ENCODE peak calls at places on chromosomes 7 and 10, in seven cellular contexts. D is HCT116, P is ovary, Y is IMR-90, I is fibroblast of lung, C is WERI-Rb-1, R is Peyer's patch. Z is an unnamed sample. For H3K36me3, the result is how much of the 10 kb centered on the place peaks cover.

GRCh38 chr7:95599069-95599468 is 2.8 kb upstream of the PDK4 start:
- DNase-seq in D (no peak), P (no peak), Y (no peak), I (no peak), C (no peak), R (no peak), Z (no peak)

GRCh38 chr7:100753750-100754149 is 20.4 kb downstream of the ZAN start:
- DNase-seq in D (no peak), P (no peak), Y (peak), I (peak), C (no peak), R (no peak), Z (peak)

GRCh38 chr10:126867567-126868365 is 37.5 kb upstream of the DOCK1 start:
- DNase-seq in D (no peak), P (no peak), Y (peak), I (peak), C (no peak), R (no peak), Z (peak)

GRCh38 chr7:74097937-74098614 is 14.5 kb downstream of the LIMK1 start:
- DNase-seq in D (no peak), P (no peak), Y (peak), I (peak), C (peak), R (no peak), Z (peak)

GRCh38 chr10:59337254-59337653 is 25.1 kb downstream of the FAM13C start:
- DNase-seq in D (no peak), P (no peak), Y (peak), I (peak), C (peak), R (no peak), Z (peak)

GRCh38 chr7:2939193-2939885 is 95.2 kb upstream of the GNA12 start:
- DNase-seq in D (no peak), P (no peak), Y (peak), I (no peak), C (no peak), R (peak), Z (peak)

GRCh38 chr10:28684157-28684985 is 7.0 kb downstream of the BAMBI start:
- DNase-seq in D (no peak), P (no peak), Y (no peak), I (no peak), C (no peak), R (no peak), Z (no peak)

GRCh38 chr10:121532465-121532864 is 65.8 kb downstream of the FGFR2 start:
- DNase-seq in D (no peak), P (no peak), Y (no peak), I (no peak), C (no peak), R (no peak), Z (no peak)

GRCh38 chr10:15485684-15486316 is 114.7 kb upstream of the FAM171A1 start:
- DNase-seq in D (no peak), P (no peak), Y (no peak), I (peak), C (no peak), R (no peak), Z (peak)

GRCh38 chr10:50467209-50467608 is 156.5 kb downstream of the SGMS1 start:
- DNase-seq in D (no peak), P (no peak), Y (no peak), I (no peak), C (no peak), R (no peak), Z (no peak)

GRCh38 chr7:51376420-51377092 is 59.9 kb upstream of the COBL start:
- DNase-seq in D (peak), P (no peak), Y (no peak), I (peak), C (no peak), R (no peak), Z (peak)

GRCh38 chr7:29194594-29195417 is at the start of gene CHN2:
- DNase-seq in D (no peak), P (peak), Y (no peak), I (no peak), C (peak), R (peak), Z (peak)

GRCh38 chr10:31896972-31897384 is 31.7 kb downstream of the ARHGAP12 start:
- DNase-seq in D (peak), P (no peak), Y (peak), I (peak), C (no peak), R (no peak), Z (no peak)

GRCh38 chr7:129370812-129371211 is 63.4 kb upstream of the STRIP2 start:
- DNase-seq in D (no peak), P (no peak), Y (peak), I (peak), C (no peak), R (no peak), Z (no peak)
- H3K4me3 ChIP-seq in D (no peak), P (no peak), Y (no peak), I (no peak), C (no peak), R (no peak), Z (no peak)

GRCh38 chr7:139597028-139597427 is 73.5 kb downstream of the CLEC2L start:
- DNase-seq in D (no peak), P (no peak), Y (no peak), I (no peak), C (no peak), R (no peak), Z (no peak)

GRCh38 chr7:139595806-139596205 is 72.3 kb downstream of the CLEC2L start:
- DNase-seq in D (no peak), P (no peak), Y (no peak), I (no peak), C (no peak), R (no peak), Z (no peak)

GRCh38 chr7:139592801-139593461 is 69.4 kb downstream of the CLEC2L start:
- DNase-seq in D (no peak), P (no peak), Y (no peak), I (no peak), C (no peak), R (no peak), Z (no peak)

GRCh38 chr7:139596626-139597025 is 73.1 kb downstream of the CLEC2L start:
- DNase-seq in D (no peak), P (no peak), Y (no peak), I (no peak), C (no peak), R (no peak), Z (no peak)

GRCh38 chr7:139594911-139595476 is 71.5 kb downstream of the CLEC2L start:
- DNase-seq in D (no peak), P (no peak), Y (no peak), I (no peak), C (no peak), R (no peak), Z (no peak)
- H3K36me3 ChIP-seq in D (under half), P (under half), Y (half or more), I (under half), C (half or more), R (under half), Z (under half)

GRCh38 chr7:128403676-128404075 is 6.1 kb downstream of the IMPDH1 start:
- DNase-seq in D (no peak), P (no peak), Y (no peak), I (no peak), C (no peak), R (no peak), Z (no peak)
- H3K4me3 ChIP-seq in D (peak), P (no peak), Y (no peak), I (no peak), C (no peak), R (no peak), Z (no peak)

DNA sequence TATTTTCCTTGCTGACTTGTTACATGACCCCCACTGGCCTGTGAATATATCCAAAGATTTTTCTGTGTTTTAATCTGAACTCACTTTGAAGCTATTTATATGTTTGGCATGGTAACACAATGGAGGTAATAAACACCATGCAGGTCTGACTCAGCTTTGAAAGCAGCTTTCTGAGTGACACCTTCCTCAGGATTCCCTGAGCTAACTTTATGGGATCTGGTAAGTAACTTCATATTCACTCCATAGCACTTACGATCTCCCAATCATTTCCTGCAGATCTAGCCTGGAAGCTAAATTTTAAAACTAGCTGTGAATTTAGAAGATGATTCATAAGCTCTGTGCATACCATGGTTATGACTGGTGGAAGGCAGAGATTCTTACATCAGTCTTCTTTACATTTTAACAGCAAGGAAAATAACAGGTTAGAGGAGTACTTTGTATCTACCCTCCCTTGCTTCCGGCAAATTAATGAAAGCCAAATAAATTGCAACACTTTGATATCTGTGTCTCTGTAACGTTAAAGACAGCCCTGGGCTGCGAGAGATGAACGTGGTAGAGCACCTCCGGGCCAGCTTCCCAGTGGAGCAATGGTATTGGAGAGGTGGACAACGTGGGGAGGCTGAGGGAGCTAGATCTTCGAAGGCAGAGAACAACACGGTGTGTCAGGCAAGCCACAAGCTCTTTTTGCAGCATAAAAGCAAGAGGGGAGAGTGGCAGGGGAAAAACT is 170.2 kb upstream of the KLF14 start:
- DNase-seq in D (peak), P (no peak), Y (peak), I (peak), C (no peak), R (no peak), Z (peak)
- H3K36me3 ChIP-seq in D (under half), P (under half), Y (under half), I (under half), C (under half), R (under half), Z (half or more)

DNA sequence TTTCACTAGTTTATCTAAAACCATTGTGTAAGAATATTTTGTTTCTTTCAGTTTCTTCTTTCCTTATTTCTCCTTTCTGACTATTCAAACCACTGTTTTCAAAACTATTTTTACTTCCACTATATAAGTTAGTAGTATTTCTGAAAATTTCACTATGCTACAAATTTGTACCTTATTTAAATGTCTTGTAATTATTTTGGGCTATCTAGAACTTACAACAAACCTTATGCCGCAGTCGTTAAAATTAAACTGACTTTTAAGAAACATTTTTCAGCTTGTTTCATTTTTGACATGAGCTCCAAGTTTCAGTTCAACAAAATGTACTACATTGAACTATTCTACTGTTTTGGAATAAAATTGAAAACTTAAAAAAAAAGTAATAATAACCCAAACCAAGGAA is 1.8 kb downstream of the TFEC start:
- DNase-seq in D (no peak), P (no peak), Y (no peak), I (no peak), C (no peak), R (no peak), Z (no peak)
- H3K4me3 ChIP-seq in D (no peak), P (no peak), Y (no peak), I (no peak), C (no peak), R (no peak), Z (no peak)

DNA sequence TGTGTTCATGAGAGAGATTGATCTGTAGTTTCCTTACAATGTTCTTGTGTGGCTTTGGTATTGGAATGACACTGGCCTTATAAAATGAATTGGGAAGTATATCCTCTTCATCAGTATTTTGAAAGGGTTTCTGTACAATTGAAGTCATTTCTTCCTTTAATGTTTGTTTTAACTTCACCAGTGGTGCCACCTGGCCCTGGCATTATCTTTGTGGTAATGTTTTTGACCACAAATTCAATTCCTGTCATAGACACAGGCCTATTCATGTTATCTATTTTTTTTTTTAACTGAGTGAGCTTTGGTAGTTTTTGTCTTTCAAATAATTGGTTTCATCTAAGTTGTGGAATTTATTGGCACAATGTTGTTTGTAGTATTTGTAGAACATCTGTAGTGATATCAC is 127.7 kb downstream of the CDK14 start:
- DNase-seq in D (no peak), P (no peak), Y (no peak), I (no peak), C (no peak), R (no peak), Z (no peak)
- H3K36me3 ChIP-seq in D (under half), P (under half), Y (under half), I (under half), C (under half), R (under half), Z (under half)

GRCh38 chr10:129193148-129193547 is 273.9 kb upstream of the MGMT start:
- DNase-seq in D (no peak), P (no peak), Y (no peak), I (peak), C (no peak), R (no peak), Z (peak)
- H3K4me3 ChIP-seq in D (no peak), P (no peak), Y (no peak), I (no peak), C (no peak), R (no peak), Z (peak)

DNA sequence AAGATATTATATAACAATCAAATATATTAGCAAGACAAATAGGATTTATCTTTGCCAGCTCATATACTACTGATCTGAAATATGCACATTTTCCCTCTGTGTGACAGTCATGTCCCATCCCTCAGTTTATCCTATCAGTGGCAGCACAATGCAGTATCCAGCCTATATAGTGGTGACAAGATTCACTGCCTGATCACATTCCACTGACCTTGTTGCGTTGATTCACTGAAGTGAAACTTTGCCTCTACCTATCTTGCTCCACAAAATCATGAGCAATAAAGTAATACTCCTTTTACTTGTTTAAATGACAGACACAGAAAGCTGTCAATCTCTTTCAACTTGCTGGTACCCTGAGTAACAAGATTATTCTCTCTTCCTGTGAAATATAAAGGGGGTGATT is 6.3 kb downstream of the PSMA2 start:
- DNase-seq in D (no peak), P (no peak), Y (no peak), I (no peak), C (no peak), R (no peak), Z (no peak)
- H3K36me3 ChIP-seq in D (half or more), P (under half), Y (under half), I (under half), C (half or more), R (under half), Z (half or more)

DNA sequence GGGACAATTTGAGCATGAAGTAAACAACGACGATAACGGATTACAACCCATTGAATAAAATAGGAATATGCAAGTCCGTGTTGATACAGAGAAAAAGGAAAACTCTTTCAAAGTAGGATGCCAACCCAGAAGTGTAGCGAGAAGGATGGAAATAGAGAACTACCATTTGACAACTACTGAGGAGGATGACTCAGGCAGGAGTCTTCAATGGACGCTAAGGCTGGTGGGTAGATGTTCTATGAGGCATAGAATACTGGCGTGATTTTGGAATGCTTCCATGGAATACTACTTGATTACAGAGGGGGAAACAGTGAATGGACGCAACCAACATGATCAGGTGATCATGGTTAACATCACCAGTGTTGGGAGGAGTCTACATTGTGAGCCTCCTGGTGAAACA is 828 bp upstream of the CFAP70 start:
- DNase-seq in D (no peak), P (no peak), Y (no peak), I (no peak), C (no peak), R (no peak), Z (no peak)
- H3K4me3 ChIP-seq in D (no peak), P (no peak), Y (no peak), I (no peak), C (no peak), R (no peak), Z (no peak)